ENCODE peak calls at places on chromosomes 7 and 10, in four cellular contexts. One of them, this sample, is unnamed. For H3K4me1, the result is how much of the 10 kb centered on the place peaks cover.

GRCh38 chr10:96061232-96061631 is 17.8 kb downstream of the CCNJ start:
- DNase-seq in A549: no peak
- DNase-seq in CD8-positive, alpha-beta memory T cell: no peak
- DNase-seq in endothelial cell of umbilical vein: no peak
- DNase-seq in this sample: no peak

GRCh38 chr10:32112055-32112454 is 55.8 kb upstream of the KIF5B start:
- DNase-seq in A549: no peak
- DNase-seq in CD8-positive, alpha-beta memory T cell: no peak
- DNase-seq in endothelial cell of umbilical vein: peak
- DNase-seq in this sample: no peak

GRCh38 chr10:102648269-102648888 is 4.1 kb downstream of the TRIM8 start:
- DNase-seq in A549: no peak
- DNase-seq in CD8-positive, alpha-beta memory T cell: no peak
- DNase-seq in endothelial cell of umbilical vein: no peak
- DNase-seq in this sample: no peak

GRCh38 chr7:65269150-65269856 is 104.4 kb upstream of the ZNF92 start:
- DNase-seq in A549: peak
- DNase-seq in CD8-positive, alpha-beta memory T cell: no peak
- DNase-seq in endothelial cell of umbilical vein: peak
- DNase-seq in this sample: no peak

GRCh38 chr7:44223362-44224114 is 22.8 kb downstream of the YKT6 start:
- DNase-seq in A549: no peak
- DNase-seq in CD8-positive, alpha-beta memory T cell: no peak
- DNase-seq in endothelial cell of umbilical vein: no peak
- DNase-seq in this sample: no peak

GRCh38 chr7:53218730-53219504 is 183.5 kb downstream of the POM121L12 start:
- DNase-seq in A549: no peak
- DNase-seq in CD8-positive, alpha-beta memory T cell: no peak
- DNase-seq in endothelial cell of umbilical vein: peak
- DNase-seq in this sample: no peak

GRCh38 chr7:45606050-45606449 is 31.9 kb downstream of the ADCY1 start:
- DNase-seq in A549: no peak
- DNase-seq in CD8-positive, alpha-beta memory T cell: no peak
- DNase-seq in endothelial cell of umbilical vein: no peak
- DNase-seq in this sample: no peak

GRCh38 chr10:30494558-30494957 is 60.6 kb downstream of the MAP3K8 start:
- DNase-seq in A549: no peak
- DNase-seq in CD8-positive, alpha-beta memory T cell: no peak
- DNase-seq in endothelial cell of umbilical vein: no peak
- DNase-seq in this sample: no peak

GRCh38 chr10:51344371-51344770 is 270.1 kb downstream of the PRKG1 start:
- DNase-seq in A549: no peak
- DNase-seq in CD8-positive, alpha-beta memory T cell: no peak
- DNase-seq in endothelial cell of umbilical vein: no peak
- DNase-seq in this sample: no peak

GRCh38 chr10:80504158-80504811 is 33.4 kb upstream of the SH2D4B start:
- DNase-seq in A549: no peak
- DNase-seq in CD8-positive, alpha-beta memory T cell: no peak
- DNase-seq in endothelial cell of umbilical vein: no peak
- DNase-seq in this sample: no peak

GRCh38 chr10:118041316-118041715 is 5.4 kb downstream of the RAB11FIP2 start:
- DNase-seq in A549: no peak
- DNase-seq in CD8-positive, alpha-beta memory T cell: no peak
- DNase-seq in endothelial cell of umbilical vein: peak
- DNase-seq in this sample: no peak

GRCh38 chr10:59007307-59008025 is 169.0 kb upstream of the PHYHIPL start:
- DNase-seq in A549: peak
- DNase-seq in CD8-positive, alpha-beta memory T cell: no peak
- DNase-seq in endothelial cell of umbilical vein: no peak
- DNase-seq in this sample: no peak

GRCh38 chr10:106567629-106568028 is 596.9 kb downstream of the SORCS1 start:
- DNase-seq in A549: no peak
- DNase-seq in CD8-positive, alpha-beta memory T cell: no peak
- DNase-seq in endothelial cell of umbilical vein: no peak
- DNase-seq in this sample: no peak

GRCh38 chr7:148260605-148261004 is 330.0 kb upstream of the C7orf33 start:
- DNase-seq in A549: no peak
- DNase-seq in CD8-positive, alpha-beta memory T cell: no peak
- DNase-seq in endothelial cell of umbilical vein: no peak
- DNase-seq in this sample: no peak

GRCh38 chr7:66617295-66617694 is 11.4 kb upstream of the KCTD7 start:
- DNase-seq in A549: no peak
- DNase-seq in CD8-positive, alpha-beta memory T cell: no peak
- DNase-seq in endothelial cell of umbilical vein: no peak
- DNase-seq in this sample: no peak

GRCh38 chr10:70866424-70866823 is 21.9 kb downstream of the PCBD1 start:
- DNase-seq in A549: no peak
- DNase-seq in CD8-positive, alpha-beta memory T cell: no peak
- DNase-seq in endothelial cell of umbilical vein: no peak
- DNase-seq in this sample: no peak

GRCh38 chr7:50208335-50208982 is 96.1 kb upstream of the IKZF1 start:
- DNase-seq in A549: no peak
- DNase-seq in CD8-positive, alpha-beta memory T cell: no peak
- DNase-seq in endothelial cell of umbilical vein: no peak
- DNase-seq in this sample: no peak

GRCh38 chr7:101398631-101399289 is 36.1 kb downstream of the COL26A1 start:
- DNase-seq in A549: no peak
- DNase-seq in CD8-positive, alpha-beta memory T cell: no peak
- DNase-seq in endothelial cell of umbilical vein: no peak
- DNase-seq in this sample: no peak

GRCh38 chr7:151140826-151141225 is 26.7 kb downstream of the GBX1 start:
- DNase-seq in A549: no peak
- DNase-seq in CD8-positive, alpha-beta memory T cell: no peak
- DNase-seq in endothelial cell of umbilical vein: no peak
- DNase-seq in this sample: no peak

GRCh38 chr10:78757542-78757941 is 311.2 kb upstream of the ZMIZ1 start:
- DNase-seq in A549: no peak
- DNase-seq in CD8-positive, alpha-beta memory T cell: no peak
- DNase-seq in endothelial cell of umbilical vein: no peak
- DNase-seq in this sample: no peak

GRCh38 chr7:73828107-73828803 is 2.5 kb upstream of the CLDN4 start:
- DNase-seq in A549: peak
- DNase-seq in CD8-positive, alpha-beta memory T cell: no peak
- DNase-seq in endothelial cell of umbilical vein: peak
- DNase-seq in this sample: peak

GRCh38 chr10:12649017-12649586 is 299.8 kb downstream of the CAMK1D start:
- DNase-seq in A549: no peak
- DNase-seq in CD8-positive, alpha-beta memory T cell: no peak
- DNase-seq in endothelial cell of umbilical vein: no peak
- DNase-seq in this sample: no peak

GRCh38 chr7:66379761-66380160 is 174.6 kb downstream of the TPST1 start:
- DNase-seq in A549: no peak
- DNase-seq in CD8-positive, alpha-beta memory T cell: no peak
- DNase-seq in endothelial cell of umbilical vein: peak
- DNase-seq in this sample: no peak

GRCh38 chr10:46558411-46559185 is 2.1 kb upstream of the GPRIN2 start:
- DNase-seq in A549: peak
- DNase-seq in CD8-positive, alpha-beta memory T cell: no peak
- DNase-seq in endothelial cell of umbilical vein: no peak
- DNase-seq in this sample: no peak

GRCh38 chr7:130292682-130293257 is at the start of gene CPA4:
- DNase-seq in A549: peak
- DNase-seq in CD8-positive, alpha-beta memory T cell: no peak
- DNase-seq in endothelial cell of umbilical vein: peak
- DNase-seq in this sample: peak

GRCh38 chr10:11638055-11638698 is 26.7 kb upstream of the USP6NL start:
- DNase-seq in A549: no peak
- DNase-seq in CD8-positive, alpha-beta memory T cell: no peak
- DNase-seq in endothelial cell of umbilical vein: no peak
- DNase-seq in this sample: no peak

GRCh38 chr7:128071801-128072200 is 40.6 kb upstream of the LRRC4 start:
- DNase-seq in A549: no peak
- DNase-seq in CD8-positive, alpha-beta memory T cell: no peak
- DNase-seq in endothelial cell of umbilical vein: no peak
- DNase-seq in this sample: no peak

GRCh38 chr10:15585303-15585715 is 134.4 kb downstream of the ITGA8 start:
- DNase-seq in A549: peak
- DNase-seq in CD8-positive, alpha-beta memory T cell: no peak
- DNase-seq in endothelial cell of umbilical vein: peak
- DNase-seq in this sample: peak

GRCh38 chr7:13715534-13715933 is 273.9 kb downstream of the ETV1 start:
- DNase-seq in A549: no peak
- DNase-seq in CD8-positive, alpha-beta memory T cell: no peak
- DNase-seq in endothelial cell of umbilical vein: no peak
- DNase-seq in this sample: no peak

GRCh38 chr10:89346264-89346971 is 18.6 kb downstream of the IFIT3 start:
- DNase-seq in A549: no peak
- DNase-seq in CD8-positive, alpha-beta memory T cell: no peak
- DNase-seq in endothelial cell of umbilical vein: peak
- DNase-seq in this sample: no peak

GRCh38 chr10:89351402-89352038 is 23.7 kb downstream of the IFIT3 start:
- DNase-seq in A549: no peak
- DNase-seq in CD8-positive, alpha-beta memory T cell: no peak
- DNase-seq in endothelial cell of umbilical vein: peak
- DNase-seq in this sample: no peak

GRCh38 chr10:89352039-89352597 is 24.3 kb downstream of the IFIT3 start:
- DNase-seq in A549: peak
- DNase-seq in CD8-positive, alpha-beta memory T cell: no peak
- DNase-seq in endothelial cell of umbilical vein: peak
- DNase-seq in this sample: no peak

GRCh38 chr10:89348458-89348857 is 20.7 kb downstream of the IFIT3 start:
- DNase-seq in A549: no peak
- DNase-seq in CD8-positive, alpha-beta memory T cell: no peak
- DNase-seq in endothelial cell of umbilical vein: no peak
- DNase-seq in this sample: no peak

GRCh38 chr10:89347706-89348457 is 20.1 kb downstream of the IFIT3 start:
- DNase-seq in A549: no peak
- DNase-seq in CD8-positive, alpha-beta memory T cell: no peak
- DNase-seq in endothelial cell of umbilical vein: peak
- DNase-seq in this sample: no peak
- H3K4me1 ChIP-seq in A549: half or more
- H3K4me1 ChIP-seq in CD8-positive, alpha-beta memory T cell: under half
- H3K4me1 ChIP-seq in endothelial cell of umbilical vein: under half
- H3K4me1 ChIP-seq in this sample: under half

DNA sequence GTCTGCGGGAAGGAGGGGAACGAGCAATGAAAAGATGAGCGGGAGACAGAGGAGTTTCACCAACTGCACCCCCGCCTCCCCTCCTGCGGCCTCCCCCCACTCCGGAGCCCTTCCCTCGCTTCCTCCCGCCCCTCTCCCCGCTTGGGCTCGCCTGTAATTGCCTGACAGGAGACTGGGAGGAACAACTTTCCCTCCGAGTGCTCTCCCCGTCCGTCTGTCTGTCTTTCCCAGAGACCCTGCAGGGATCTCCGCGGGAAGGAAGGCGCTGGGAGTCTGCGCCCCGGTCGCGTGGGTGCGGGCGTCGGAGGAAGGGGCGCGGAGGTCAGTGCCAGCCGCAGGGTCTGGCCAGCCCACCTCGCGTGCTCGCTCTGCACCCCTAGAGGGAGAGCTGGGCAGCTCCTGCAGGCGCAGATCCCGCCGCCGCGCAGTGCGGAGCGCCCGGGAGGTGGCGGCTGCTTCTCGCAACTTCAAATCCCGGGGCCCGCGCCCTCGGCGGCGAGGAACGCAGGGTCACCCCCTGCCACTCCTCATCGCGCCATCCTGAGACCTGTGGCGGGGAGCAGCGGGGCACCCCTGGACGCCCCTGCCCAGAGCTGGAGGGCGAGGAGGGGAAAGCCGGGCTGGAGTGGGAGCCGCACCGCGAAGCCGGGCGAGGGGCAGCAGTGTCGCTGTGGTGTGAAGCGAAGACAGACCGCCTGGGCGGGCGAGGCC is 527 bp upstream of the NRP1 start:
- DNase-seq in A549: peak
- DNase-seq in CD8-positive, alpha-beta memory T cell: peak
- DNase-seq in endothelial cell of umbilical vein: peak
- DNase-seq in this sample: no peak
- H3K4me3 ChIP-seq in A549: peak
- H3K4me3 ChIP-seq in CD8-positive, alpha-beta memory T cell: no peak
- H3K4me3 ChIP-seq in endothelial cell of umbilical vein: peak
- H3K4me3 ChIP-seq in this sample: peak

DNA sequence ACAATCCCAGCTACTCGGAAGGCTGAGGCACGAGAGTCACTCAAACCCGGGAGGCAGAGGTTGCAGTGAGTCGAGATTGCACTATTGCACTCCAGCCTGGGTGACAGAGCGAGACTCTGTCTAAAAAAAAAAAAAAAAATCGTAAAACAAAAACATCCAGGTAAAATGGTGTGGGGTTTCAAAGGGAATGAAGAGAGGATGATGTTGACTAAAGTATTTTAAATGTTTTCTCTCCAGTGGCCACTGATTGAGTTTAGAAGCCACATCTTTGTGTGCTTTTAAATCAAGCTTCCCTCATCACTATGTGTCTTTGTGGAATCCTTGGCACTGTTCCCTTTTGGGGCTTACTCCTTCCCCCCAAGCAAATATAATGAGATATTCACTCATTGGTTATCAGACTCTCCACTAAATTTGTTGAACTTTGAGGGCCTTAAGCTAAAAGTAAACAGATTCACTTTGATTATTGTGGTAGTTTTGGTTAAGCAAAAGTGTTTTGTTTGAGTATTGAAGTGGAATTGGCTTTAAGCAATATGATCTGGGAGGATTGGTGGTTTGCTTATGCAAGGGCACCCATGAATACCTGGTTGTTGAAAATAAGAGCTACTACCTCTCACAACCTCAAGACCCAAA is 162.9 kb downstream of the CDK14 start:
- DNase-seq in A549: no peak
- DNase-seq in CD8-positive, alpha-beta memory T cell: no peak
- DNase-seq in endothelial cell of umbilical vein: no peak
- DNase-seq in this sample: no peak
- H3K4me1 ChIP-seq in A549: under half
- H3K4me1 ChIP-seq in CD8-positive, alpha-beta memory T cell: under half
- H3K4me1 ChIP-seq in endothelial cell of umbilical vein: under half
- H3K4me1 ChIP-seq in this sample: under half

GRCh38 chr7:46844486-46844885 is 737.4 kb downstream of the TNS3 start:
- DNase-seq in A549: no peak
- DNase-seq in CD8-positive, alpha-beta memory T cell: no peak
- DNase-seq in endothelial cell of umbilical vein: no peak
- DNase-seq in this sample: no peak

GRCh38 chr7:46852795-46853194 is 729.1 kb downstream of the TNS3 start:
- DNase-seq in A549: no peak
- DNase-seq in CD8-positive, alpha-beta memory T cell: no peak
- DNase-seq in endothelial cell of umbilical vein: no peak
- DNase-seq in this sample: no peak

GRCh38 chr7:46850563-46851325 is 731.2 kb downstream of the TNS3 start:
- DNase-seq in A549: no peak
- DNase-seq in CD8-positive, alpha-beta memory T cell: no peak
- DNase-seq in endothelial cell of umbilical vein: no peak
- DNase-seq in this sample: no peak

GRCh38 chr7:46848944-46849343 is 733.0 kb downstream of the TNS3 start:
- DNase-seq in A549: no peak
- DNase-seq in CD8-positive, alpha-beta memory T cell: no peak
- DNase-seq in endothelial cell of umbilical vein: peak
- DNase-seq in this sample: no peak

GRCh38 chr7:46847126-46847525 is 734.8 kb downstream of the TNS3 start:
- DNase-seq in A549: no peak
- DNase-seq in CD8-positive, alpha-beta memory T cell: no peak
- DNase-seq in endothelial cell of umbilical vein: no peak
- DNase-seq in this sample: no peak
- H3K4me3 ChIP-seq in A549: no peak
- H3K4me3 ChIP-seq in CD8-positive, alpha-beta memory T cell: no peak
- H3K4me3 ChIP-seq in endothelial cell of umbilical vein: no peak
- H3K4me3 ChIP-seq in this sample: no peak

DNA sequence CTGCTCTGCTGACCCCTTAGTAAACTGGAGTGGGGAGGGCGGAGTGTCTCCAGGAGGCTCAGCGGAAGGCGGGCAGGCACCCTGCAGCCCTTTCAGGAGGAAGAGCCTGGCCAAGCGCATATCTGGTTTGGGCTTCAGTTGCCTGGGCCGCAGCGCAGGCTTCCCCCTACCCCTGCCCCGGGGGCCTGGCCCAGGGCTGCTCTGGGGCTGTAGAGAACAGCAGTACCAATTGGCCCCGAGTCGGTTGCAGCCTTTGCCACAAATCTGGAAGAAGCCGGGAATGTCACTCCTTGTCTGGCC is 28.1 kb upstream of the JAKMIP3 start:
- DNase-seq in A549: no peak
- DNase-seq in CD8-positive, alpha-beta memory T cell: no peak
- DNase-seq in endothelial cell of umbilical vein: no peak
- DNase-seq in this sample: no peak
- H3K4me1 ChIP-seq in A549: under half
- H3K4me1 ChIP-seq in CD8-positive, alpha-beta memory T cell: under half
- H3K4me1 ChIP-seq in endothelial cell of umbilical vein: under half
- H3K4me1 ChIP-seq in this sample: under half

This sample was measured in Panc1.